ENCODE peak calls at places on chromosomes 1 and 21, in seven cellular contexts. M, X, R, G, F, J and U are unnamed samples.

GRCh38 chr21:41411449-41412089 is 14.5 kb upstream of the MX1 start:
- DNase-seq in X (no peak), G (no peak), M (no peak), J (no peak), F (no peak), R (no peak), U (no peak)

GRCh38 chr1:78577257-78578100 is 42.8 kb upstream of the IFI44L start:
- DNase-seq in F (no peak), J (no peak), M (no peak), X (no peak), R (no peak), G (no peak), U (no peak)

GRCh38 chr1:73065585-73065984 is 783.2 kb upstream of the NEGR1 start:
- DNase-seq in R (peak; percentile 61), M (peak; percentile 65), G (peak; percentile 26), X (no peak), F (peak; percentile 62), J (peak; percentile 69), U (no peak)

GRCh38 chr1:247295746-247296145 is 35.9 kb downstream of the ZNF496 start:
- DNase-seq in R (no peak), F (no peak), X (no peak), J (no peak), M (no peak), G (no peak), U (no peak)

GRCh38 chr1:236869911-236870310 is 74.8 kb downstream of the MTR start:
- DNase-seq in J (no peak), G (no peak), R (no peak), X (no peak), M (no peak), F (no peak), U (no peak)

GRCh38 chr1:12511516-12512468 is 106.2 kb downstream of the DHRS3 start:
- DNase-seq in M (no peak), J (no peak), G (no peak), F (no peak), R (no peak), X (no peak), U (no peak)

GRCh38 chr1:75954594-75954993 is 22.4 kb upstream of the ASB17 start:
- DNase-seq in J (no peak), G (no peak), M (no peak), F (no peak), X (no peak), R (no peak), U (no peak)

GRCh38 chr1:55741516-55741915 is 526.4 kb upstream of the USP24 start:
- DNase-seq in R (no peak), G (no peak), X (no peak), M (no peak), F (no peak), J (no peak), U (no peak)

GRCh38 chr1:25785321-25786067 is 14.5 kb upstream of the SELENON start:
- DNase-seq in G (no peak), J (no peak), X (no peak), F (peak; percentile 29), R (no peak), M (no peak), U (no peak)

GRCh38 chr1:167926486-167926997 is 9.9 kb upstream of the DCAF6 start:
- DNase-seq in X (no peak), R (no peak), J (no peak), G (peak; percentile 70), F (no peak), M (no peak), U (no peak)

GRCh38 chr1:3553166-3553939 is 58.0 kb downstream of the MEGF6 start:
- DNase-seq in R (no peak), X (no peak), G (no peak), J (no peak), F (no peak), M (no peak), U (no peak)

GRCh38 chr1:229714964-229715603 is 89.0 kb downstream of the URB2 start:
- DNase-seq in F (peak; percentile 14), X (peak; percentile 16), G (no peak), J (no peak), R (peak; percentile 71), M (no peak), U (no peak)

GRCh38 chr1:13661539-13661938 is 38.4 kb upstream of the PRDM2 start:
- DNase-seq in M (no peak), R (no peak), J (no peak), G (no peak), F (no peak), X (no peak), U (no peak)

GRCh38 chr1:98053471-98054366 is 132.9 kb upstream of the DPYD start:
- DNase-seq in X (peak; percentile 61), J (peak; percentile 93), M (peak; percentile 86), G (peak; percentile 85), R (peak; percentile 48), F (peak; percentile 40), U (no peak)

GRCh38 chr21:25929859-25930520 is 195.2 kb downstream of the GABPA start:
- DNase-seq in G (no peak), R (no peak), F (no peak), J (no peak), M (no peak), X (no peak), U (no peak)

GRCh38 chr21:37987668-37988067 is 71.4 kb upstream of the KCNJ6 start:
- DNase-seq in G (no peak), M (no peak), J (no peak), R (no peak), X (no peak), F (no peak), U (no peak)

GRCh38 chr1:229562686-229563085 is 4.2 kb upstream of the ABCB10 start:
- DNase-seq in X (no peak), G (no peak), J (no peak), M (no peak), R (no peak), F (no peak), U (no peak)